ENCODE peak calls at places on chromosomes 2 and 18, in eight cellular contexts. I, V, G, B, Z, R, S and N are unnamed samples.

GRCh38 chr18:9348079-9348671 is 13.6 kb downstream of the TWSG1 start:
- DNase-seq in S (no peak), R (no peak), Z (no peak), V (peak), B (peak), G (no peak), I (no peak), N (no peak)

GRCh38 chr2:105857076-105857740 is 112.5 kb downstream of the NCK2 start:
- DNase-seq in Z (no peak), V (no peak), S (no peak), B (peak), R (no peak), I (no peak), G (no peak), N (no peak)

GRCh38 chr2:53509827-53510785 is 257.5 kb upstream of the CHAC2 start:
- DNase-seq in I (no peak), V (no peak), B (no peak), Z (no peak), G (no peak), R (no peak), S (no peak), N (no peak)

GRCh38 chr2:148244593-148245292 is 223.9 kb downstream of the MBD5 start:
- DNase-seq in I (no peak), Z (no peak), R (no peak), B (peak), G (no peak), V (peak), S (no peak), N (peak)

GRCh38 chr2:42726680-42727079 is 37.3 kb downstream of the OXER1 start:
- DNase-seq in G (no peak), V (no peak), R (no peak), I (no peak), B (no peak), S (no peak), Z (no peak), N (no peak)

GRCh38 chr18:59509477-59510173 is 150.6 kb upstream of the LMAN1 start:
- DNase-seq in S (no peak), B (no peak), Z (no peak), R (no peak), V (no peak), G (no peak), I (no peak), N (no peak)

GRCh38 chr2:233114421-233114861 is 54.3 kb downstream of the INPP5D start:
- DNase-seq in I (no peak), Z (no peak), S (no peak), B (no peak), G (no peak), R (no peak), V (no peak), N (no peak)

GRCh38 chr2:39247512-39247911 is 3.7 kb upstream of the CDKL4 start:
- DNase-seq in V (no peak), R (no peak), Z (no peak), S (no peak), I (no peak), B (no peak), G (no peak), N (no peak)

GRCh38 chr2:142130111-142131015 is 453 bp downstream of the LRP1B start:
- DNase-seq in V (peak), B (peak), S (peak), G (peak), R (peak), Z (peak), I (peak), N (no peak)

GRCh38 chr2:65456886-65457285 is 24.5 kb upstream of the SPRED2 start:
- DNase-seq in B (peak), I (no peak), Z (no peak), V (no peak), G (no peak), S (no peak), R (no peak), N (no peak)

GRCh38 chr2:235347691-235348090 is 146.2 kb upstream of the AGAP1 start:
- DNase-seq in Z (peak), I (peak), S (no peak), G (no peak), V (peak), B (peak), R (no peak), N (peak)

GRCh38 chr2:235343156-235343774 is 150.6 kb upstream of the AGAP1 start:
- DNase-seq in R (no peak), B (no peak), G (no peak), Z (no peak), S (no peak), V (no peak), I (no peak), N (no peak)

GRCh38 chr2:235345745-235346144 is 148.1 kb upstream of the AGAP1 start:
- DNase-seq in V (no peak), S (no peak), G (no peak), B (no peak), Z (no peak), R (no peak), I (no peak), N (no peak)

DNA sequence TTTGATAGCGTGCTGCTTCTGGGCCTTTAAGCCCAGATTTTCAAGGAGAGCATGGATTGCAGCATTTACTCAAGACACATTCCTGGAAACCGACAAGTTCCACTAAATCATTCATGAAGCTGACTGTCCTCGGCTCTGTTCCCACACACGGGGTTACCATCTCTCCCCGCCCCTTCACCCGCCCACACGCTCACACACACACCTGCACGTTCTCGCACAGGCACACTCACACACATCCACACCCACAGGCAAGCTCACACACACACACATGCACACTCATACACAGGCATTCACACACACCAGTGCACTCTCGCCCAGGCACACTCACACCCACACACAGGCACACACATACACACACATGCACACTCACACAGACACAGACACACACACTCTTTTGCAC is 150.0 kb upstream of the AGAP1 start:
- DNase-seq in V (peak), I (no peak), S (no peak), R (no peak), B (no peak), Z (no peak), G (no peak), N (no peak)
- H3K27ac ChIP-seq in V (no peak), I (no peak), S (peak), R (no peak), B (no peak), Z (peak), G (no peak), N (no peak)

DNA sequence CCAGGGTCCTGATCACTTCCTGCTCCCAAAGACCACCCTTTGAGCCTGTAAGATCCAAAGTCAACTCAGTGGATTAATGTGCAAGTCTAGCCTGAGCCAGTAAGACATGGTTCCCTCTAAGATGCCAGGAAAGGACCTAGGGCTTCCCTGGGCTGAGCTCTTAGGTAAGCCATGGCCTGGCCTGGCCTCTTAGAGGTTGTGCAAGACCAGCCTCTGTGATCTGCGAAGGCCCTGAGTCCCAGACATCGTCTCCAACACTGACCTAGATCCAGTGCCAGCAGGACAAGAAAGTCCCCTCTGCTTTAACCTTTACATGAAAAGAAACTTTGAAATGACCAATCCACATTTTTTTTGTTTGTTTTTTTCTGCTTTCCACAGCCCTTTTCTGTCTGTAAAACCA is 73.6 kb upstream of the CYP1B1 start:
- DNase-seq in G (no peak), I (no peak), S (no peak), V (no peak), B (no peak), R (no peak), Z (no peak), N (no peak)
- H3K27ac ChIP-seq in G (no peak), I (no peak), S (no peak), V (no peak), B (no peak), R (no peak), Z (peak), N (no peak)

DNA sequence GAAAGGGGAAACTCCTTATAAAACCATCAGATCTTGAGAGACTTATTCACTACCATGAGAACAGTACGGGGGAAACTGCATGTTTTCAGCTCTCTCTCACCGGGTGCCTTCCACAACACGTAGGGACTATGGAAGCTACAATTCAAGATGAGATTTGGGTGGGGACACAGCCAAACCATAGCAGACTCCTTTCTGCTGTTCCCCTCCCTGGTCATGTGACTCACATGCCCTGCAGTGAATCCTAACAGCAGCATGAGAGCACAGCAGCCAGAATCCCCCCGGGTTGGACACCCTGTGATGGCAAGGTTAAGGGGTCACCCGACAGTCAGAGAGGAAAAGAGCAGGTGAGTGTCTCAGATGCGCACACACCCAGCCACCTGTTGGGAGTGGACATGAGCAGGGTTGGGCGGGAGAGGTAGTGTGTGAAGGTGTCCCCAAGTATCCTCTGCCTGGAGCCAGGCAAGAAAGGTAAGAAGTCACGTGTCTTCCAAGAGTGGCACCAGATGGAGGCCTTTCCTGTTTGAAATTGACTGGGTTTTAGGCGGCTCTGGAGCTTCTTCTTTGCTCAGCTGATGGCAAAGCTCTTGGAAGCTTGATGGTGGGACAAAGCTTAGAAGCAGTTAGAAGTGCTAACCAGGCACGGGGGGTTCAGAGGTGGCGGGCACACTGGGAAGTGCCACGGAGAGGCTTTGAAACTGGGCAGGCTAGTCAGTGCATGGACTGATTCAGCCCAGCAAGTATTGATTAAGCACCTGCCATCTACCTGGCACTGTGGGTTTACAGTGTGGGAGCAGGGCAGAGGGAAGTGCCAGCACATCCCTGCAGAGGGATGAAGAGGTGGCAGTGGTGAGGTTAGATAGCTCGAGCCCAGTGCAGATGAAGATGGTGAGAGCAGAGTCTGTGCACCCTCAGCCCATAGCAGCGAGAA is 68.7 kb downstream of the RHOB start:
- DNase-seq in S (no peak), G (no peak), R (no peak), B (no peak), I (no peak), Z (no peak), V (no peak), N (no peak)
- H3K27ac ChIP-seq in S (peak), G (peak), R (peak), B (peak), I (peak), Z (peak), V (peak), N (peak)

DNA sequence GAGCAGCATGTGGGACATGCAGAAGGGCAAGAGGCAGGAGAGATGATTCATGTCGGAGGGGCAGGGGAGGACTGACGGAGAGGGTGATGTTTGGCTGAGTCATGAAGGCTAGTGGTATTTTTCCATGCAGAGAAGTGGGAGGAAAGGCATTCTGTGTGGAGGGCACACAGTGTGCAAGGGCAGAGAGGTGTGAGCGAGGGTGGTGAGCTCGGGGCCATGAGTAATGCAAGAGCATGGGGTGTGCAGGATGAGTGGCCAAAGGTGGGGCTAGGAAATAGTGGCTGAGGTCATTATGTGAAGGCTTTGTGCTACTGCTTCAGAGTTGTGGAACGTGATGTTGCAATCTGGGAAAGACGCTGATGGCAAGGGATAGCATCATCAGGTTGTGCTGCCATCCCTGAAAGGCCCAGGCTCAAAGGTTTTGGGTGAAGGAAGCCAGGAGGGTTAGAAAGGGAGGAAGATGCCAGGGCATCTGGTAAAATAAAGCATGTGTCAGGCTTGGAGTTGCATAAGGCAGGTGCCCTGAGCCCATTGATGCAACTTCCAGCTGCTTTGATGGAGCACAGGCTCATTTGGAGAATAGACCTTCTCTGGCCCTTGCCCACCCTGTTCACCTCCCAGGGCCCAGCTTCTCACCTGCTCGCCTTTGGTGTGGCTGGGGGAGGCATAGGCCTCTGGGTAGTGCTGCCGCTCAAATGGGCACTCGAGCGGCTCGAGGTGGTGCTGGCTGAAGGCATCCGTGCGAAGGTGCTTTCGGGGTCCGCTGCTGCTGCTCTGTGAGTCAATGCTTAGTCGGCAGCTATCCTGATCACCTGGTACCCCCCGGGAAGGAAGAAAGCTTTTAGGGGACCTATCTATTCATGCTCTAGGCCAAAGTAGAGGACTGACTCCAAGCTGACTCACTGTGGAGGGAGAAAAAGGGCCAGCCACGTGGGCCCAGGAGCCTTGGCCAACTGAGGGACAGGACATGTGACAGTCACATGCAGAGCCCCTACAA is 37.5 kb downstream of the PAX8 start:
- DNase-seq in G (peak), I (peak), V (peak), B (peak), Z (peak), R (peak), S (peak), N (peak)
- H3K27ac ChIP-seq in G (peak), I (peak), V (peak), B (peak), Z (peak), R (peak), S (peak), N (peak)

DNA sequence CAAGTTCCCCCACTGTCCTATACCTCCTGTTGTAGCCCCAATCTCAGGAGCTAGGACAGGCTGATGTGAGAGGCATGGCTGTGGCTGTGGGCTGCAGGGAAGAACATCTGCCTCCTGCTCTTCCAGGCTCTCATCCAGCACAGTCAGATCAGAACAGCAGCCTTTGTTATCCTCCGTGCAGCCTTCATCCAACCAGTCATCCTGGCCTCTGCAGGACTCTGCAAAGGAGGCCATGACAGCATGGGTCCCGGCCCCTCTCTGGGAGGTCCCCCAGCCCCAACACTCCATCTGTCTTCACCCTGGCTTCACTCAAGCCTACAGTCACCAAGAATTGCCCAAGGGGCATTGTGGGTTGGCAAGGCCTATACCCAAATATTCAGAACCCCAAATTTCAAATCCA is 223.2 kb upstream of the COPS8 start:
- DNase-seq in B (no peak), I (no peak), G (no peak), R (no peak), S (no peak), V (no peak), Z (no peak), N (no peak)
- H3K27ac ChIP-seq in B (no peak), I (no peak), G (no peak), R (no peak), S (no peak), V (no peak), Z (no peak), N (no peak)